ENCODE peak calls at places on chromosomes 1 and 21, in four cellular contexts. One of them, this sample, is unnamed.

GRCh38 chr1:184632415-184633175 is 122.1 kb downstream of the EDEM3 start:
- DNase-seq in BJ: no peak
- DNase-seq in NT2/D1: no peak
- DNase-seq in CD4-positive, CD25-positive, alpha-beta regulatory T cell: no peak
- DNase-seq in this sample: no peak

GRCh38 chr1:70790232-70790923 is 257.2 kb downstream of the PTGER3 start:
- DNase-seq in BJ: no peak
- DNase-seq in CD4-positive, CD25-positive, alpha-beta regulatory T cell: no peak
- DNase-seq in NT2/D1: no peak
- DNase-seq in this sample: no peak

GRCh38 chr1:9808459-9808858 is 15.3 kb downstream of the CLSTN1 start:
- DNase-seq in BJ: no peak
- DNase-seq in NT2/D1: no peak
- DNase-seq in CD4-positive, CD25-positive, alpha-beta regulatory T cell: no peak
- DNase-seq in this sample: no peak

GRCh38 chr1:116148967-116149366 is 37.8 kb downstream of the MAB21L3 start:
- DNase-seq in NT2/D1: no peak
- DNase-seq in BJ: no peak
- DNase-seq in CD4-positive, CD25-positive, alpha-beta regulatory T cell: no peak
- DNase-seq in this sample: no peak

GRCh38 chr1:4939266-4939665 is 284.9 kb downstream of the AJAP1 start:
- DNase-seq in NT2/D1: no peak
- DNase-seq in CD4-positive, CD25-positive, alpha-beta regulatory T cell: no peak
- DNase-seq in BJ: no peak
- DNase-seq in this sample: peak; percentile 7

GRCh38 chr1:2025491-2025981 is 6.4 kb downstream of the GABRD start:
- DNase-seq in CD4-positive, CD25-positive, alpha-beta regulatory T cell: no peak
- DNase-seq in NT2/D1: no peak
- DNase-seq in BJ: no peak
- DNase-seq in this sample: no peak

GRCh38 chr1:168783831-168784230 is 54.8 kb upstream of the DPT start:
- DNase-seq in BJ: no peak
- DNase-seq in CD4-positive, CD25-positive, alpha-beta regulatory T cell: no peak
- DNase-seq in NT2/D1: no peak
- DNase-seq in this sample: no peak

GRCh38 chr1:204442376-204443259 is 31.0 kb upstream of the PPP1R15B start:
- DNase-seq in CD4-positive, CD25-positive, alpha-beta regulatory T cell: no peak
- DNase-seq in BJ: no peak
- DNase-seq in NT2/D1: no peak
- DNase-seq in this sample: no peak

GRCh38 chr1:203797948-203798347 is 2.5 kb downstream of the ZBED6 start:
- DNase-seq in CD4-positive, CD25-positive, alpha-beta regulatory T cell: no peak
- DNase-seq in NT2/D1: no peak
- DNase-seq in BJ: no peak
- DNase-seq in this sample: no peak

GRCh38 chr1:113930499-113931161 is 1.5 kb downstream of the HIPK1 start:
- DNase-seq in BJ: no peak
- DNase-seq in NT2/D1: no peak
- DNase-seq in CD4-positive, CD25-positive, alpha-beta regulatory T cell: peak; percentile 69
- DNase-seq in this sample: peak; percentile 45

GRCh38 chr21:36858320-36858957 is 108.0 kb downstream of the HLCS start:
- DNase-seq in BJ: no peak
- DNase-seq in NT2/D1: no peak
- DNase-seq in CD4-positive, CD25-positive, alpha-beta regulatory T cell: no peak
- DNase-seq in this sample: no peak

GRCh38 chr1:201795066-201795465 is 33.9 kb upstream of the IPO9 start:
- DNase-seq in NT2/D1: no peak
- DNase-seq in CD4-positive, CD25-positive, alpha-beta regulatory T cell: no peak
- DNase-seq in BJ: no peak
- DNase-seq in this sample: peak; percentile 26

GRCh38 chr1:65480684-65481405 is 60.4 kb downstream of the LEPR start:
- DNase-seq in NT2/D1: no peak
- DNase-seq in BJ: no peak
- DNase-seq in CD4-positive, CD25-positive, alpha-beta regulatory T cell: no peak
- DNase-seq in this sample: no peak

GRCh38 chr21:26148834-26149354 is 21.7 kb downstream of the APP start:
- DNase-seq in BJ: no peak
- DNase-seq in NT2/D1: no peak
- DNase-seq in CD4-positive, CD25-positive, alpha-beta regulatory T cell: no peak
- DNase-seq in this sample: no peak

GRCh38 chr1:101235696-101236545 is 898 bp upstream of the S1PR1 start:
- DNase-seq in NT2/D1: no peak
- DNase-seq in CD4-positive, CD25-positive, alpha-beta regulatory T cell: peak; percentile 42
- DNase-seq in BJ: no peak
- DNase-seq in this sample: peak; percentile 41

GRCh38 chr1:28173151-28173979 is 3.1 kb downstream of the PTAFR start:
- DNase-seq in CD4-positive, CD25-positive, alpha-beta regulatory T cell: no peak
- DNase-seq in NT2/D1: no peak
- DNase-seq in BJ: no peak
- DNase-seq in this sample: peak; percentile 36

GRCh38 chr1:53747841-53748240 is 8.9 kb upstream of the GLIS1 start:
- DNase-seq in CD4-positive, CD25-positive, alpha-beta regulatory T cell: no peak
- DNase-seq in BJ: no peak
- DNase-seq in NT2/D1: no peak
- DNase-seq in this sample: no peak
- H3K4me3 ChIP-seq in CD4-positive, CD25-positive, alpha-beta regulatory T cell: no peak overlapping the region
- H3K4me3 ChIP-seq in BJ: no peak overlapping the region
- H3K4me3 ChIP-seq in NT2/D1: no peak overlapping the region
- H3K4me3 ChIP-seq in this sample: no peak overlapping the region

GRCh38 chr1:50701706-50702317 is 258.3 kb downstream of the FAF1 start:
- DNase-seq in CD4-positive, CD25-positive, alpha-beta regulatory T cell: no peak
- DNase-seq in NT2/D1: no peak
- DNase-seq in BJ: no peak
- DNase-seq in this sample: no peak
- H3K4me3 ChIP-seq in CD4-positive, CD25-positive, alpha-beta regulatory T cell: no peak overlapping the region
- H3K4me3 ChIP-seq in NT2/D1: no peak overlapping the region
- H3K4me3 ChIP-seq in BJ: no peak overlapping the region
- H3K4me3 ChIP-seq in this sample: no peak overlapping the region

DNA sequence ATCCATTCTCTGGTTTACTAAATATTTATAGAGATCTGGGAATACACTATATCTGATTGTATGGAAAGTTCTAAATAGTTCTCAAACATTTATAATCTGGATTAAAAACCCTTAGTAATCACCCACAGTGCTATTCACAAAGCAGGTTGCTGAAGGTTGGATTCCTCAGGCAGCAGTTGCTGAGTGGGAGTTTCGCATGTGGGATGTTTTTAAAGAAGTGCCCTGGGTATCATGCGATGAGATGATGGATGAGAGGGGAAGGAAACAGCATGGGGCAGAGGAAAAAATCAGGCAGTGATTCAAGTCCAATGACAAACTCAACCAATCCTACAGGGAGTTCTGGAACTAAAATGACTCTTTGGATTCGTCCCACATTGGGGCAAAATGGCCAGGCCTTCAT is 85.3 kb upstream of the GALNT2 start:
- DNase-seq in NT2/D1: no peak
- DNase-seq in CD4-positive, CD25-positive, alpha-beta regulatory T cell: no peak
- DNase-seq in BJ: no peak
- DNase-seq in this sample: no peak
- H3K4me3 ChIP-seq in NT2/D1: no peak overlapping the region
- H3K4me3 ChIP-seq in CD4-positive, CD25-positive, alpha-beta regulatory T cell: no peak overlapping the region
- H3K4me3 ChIP-seq in BJ: no peak overlapping the region
- H3K4me3 ChIP-seq in this sample: no peak overlapping the region

GRCh38 chr21:32958288-32958992 is 67.3 kb upstream of the OLIG2 start:
- DNase-seq in CD4-positive, CD25-positive, alpha-beta regulatory T cell: no peak
- DNase-seq in NT2/D1: peak; percentile 30
- DNase-seq in BJ: no peak
- DNase-seq in this sample: no peak

GRCh38 chr21:32956257-32956656 is 69.5 kb upstream of the OLIG2 start:
- DNase-seq in NT2/D1: no peak
- DNase-seq in CD4-positive, CD25-positive, alpha-beta regulatory T cell: no peak
- DNase-seq in BJ: no peak
- DNase-seq in this sample: no peak

GRCh38 chr21:32951041-32951440 is 74.7 kb upstream of the OLIG2 start:
- DNase-seq in NT2/D1: peak; percentile 36
- DNase-seq in CD4-positive, CD25-positive, alpha-beta regulatory T cell: no peak
- DNase-seq in BJ: no peak
- DNase-seq in this sample: no peak

GRCh38 chr21:32954353-32954752 is 71.4 kb upstream of the OLIG2 start:
- DNase-seq in NT2/D1: no peak
- DNase-seq in BJ: no peak
- DNase-seq in CD4-positive, CD25-positive, alpha-beta regulatory T cell: no peak
- DNase-seq in this sample: no peak

GRCh38 chr21:32955307-32955937 is 70.3 kb upstream of the OLIG2 start:
- DNase-seq in CD4-positive, CD25-positive, alpha-beta regulatory T cell: no peak
- DNase-seq in BJ: no peak
- DNase-seq in NT2/D1: no peak
- DNase-seq in this sample: no peak
- H3K4me3 ChIP-seq in CD4-positive, CD25-positive, alpha-beta regulatory T cell: no peak overlapping the region
- H3K4me3 ChIP-seq in BJ: no peak overlapping the region
- H3K4me3 ChIP-seq in NT2/D1: no peak overlapping the region
- H3K4me3 ChIP-seq in this sample: no peak overlapping the region

GRCh38 chr1:91314643-91315042 is 90.0 kb downstream of the HFM1 start:
- DNase-seq in NT2/D1: no peak
- DNase-seq in CD4-positive, CD25-positive, alpha-beta regulatory T cell: no peak
- DNase-seq in BJ: no peak
- DNase-seq in this sample: no peak
- H3K4me3 ChIP-seq in NT2/D1: no peak overlapping the region
- H3K4me3 ChIP-seq in CD4-positive, CD25-positive, alpha-beta regulatory T cell: no peak overlapping the region
- H3K4me3 ChIP-seq in BJ: no peak overlapping the region
- H3K4me3 ChIP-seq in this sample: no peak overlapping the region

This sample was measured in OCI-LY7.